ENCODE peak calls at places on chromosomes 6 and 20, in six cellular contexts. P, U, D, J, N and F are unnamed samples.

GRCh38 chr6:4941782-4942672 is 61.8 kb downstream of the RPP40 start:
- DNase-seq in P (no peak), U (peak; percentile 80), D (no peak), J (no peak), N (peak; percentile 94), F (no peak)

GRCh38 chr6:129667621-129668020 is 42.4 kb downstream of the ARHGAP18 start:
- DNase-seq in P (no peak), U (no peak), D (peak; percentile 52), J (no peak), N (no peak), F (no peak)

GRCh38 chr6:41757931-41758640 is 10.9 kb upstream of the PGC start:
- DNase-seq in P (no peak), U (no peak), D (no peak), J (no peak), N (no peak), F (no peak)

GRCh38 chr6:53347250-53347920 is 1.4 kb downstream of the ELOVL5 start:
- DNase-seq in P (no peak), U (no peak), D (no peak), J (no peak), N (peak; percentile 72), F (no peak)

GRCh38 chr6:87197547-87197946 is 42.2 kb downstream of the ZNF292 start:
- DNase-seq in P (no peak), U (no peak), D (no peak), J (no peak), N (no peak), F (no peak)

GRCh38 chr6:164275773-164276172 is 861.3 kb downstream of the QKI start:
- DNase-seq in P (no peak), U (no peak), D (no peak), J (no peak), N (no peak), F (no peak)

GRCh38 chr6:125747589-125748533 is 1.6 kb upstream of the HEY2 start:
- DNase-seq in P (no peak), U (no peak), D (peak; percentile 45), J (peak; percentile 71), N (peak; percentile 79), F (peak; percentile 70)

GRCh38 chr6:133377219-133377618 is 136.1 kb downstream of the EYA4 start:
- DNase-seq in P (no peak), U (no peak), D (no peak), J (no peak), N (no peak), F (no peak)

GRCh38 chr6:5723905-5724691 is 282.6 kb downstream of the NRN1 start:
- DNase-seq in P (no peak), U (no peak), D (no peak), J (peak; percentile 73), N (no peak), F (peak; percentile 20)

GRCh38 chr6:45611502-45611901 is 233.8 kb upstream of the SUPT3H start:
- DNase-seq in P (no peak), U (no peak), D (no peak), J (no peak), N (no peak), F (no peak)

GRCh38 chr6:45610832-45611231 is 233.1 kb upstream of the SUPT3H start:
- DNase-seq in P (no peak), U (no peak), D (no peak), J (no peak), N (no peak), F (no peak)

GRCh38 chr6:45614488-45615285 is 237.0 kb upstream of the SUPT3H start:
- DNase-seq in P (no peak), U (no peak), D (no peak), J (no peak), N (peak; percentile 92), F (no peak)

GRCh38 chr6:45616209-45616608 is 238.5 kb upstream of the SUPT3H start:
- DNase-seq in P (no peak), U (no peak), D (no peak), J (no peak), N (no peak), F (no peak)

GRCh38 chr6:45613678-45614077 is 235.9 kb upstream of the SUPT3H start:
- DNase-seq in P (no peak), U (no peak), D (no peak), J (no peak), N (peak; percentile 97), F (peak; percentile 20)
- TF ChIP-seq CTCF in P (no peak), U (no peak), D (no peak), J (no peak), N (peak; percentile 24), F (no peak)

DNA sequence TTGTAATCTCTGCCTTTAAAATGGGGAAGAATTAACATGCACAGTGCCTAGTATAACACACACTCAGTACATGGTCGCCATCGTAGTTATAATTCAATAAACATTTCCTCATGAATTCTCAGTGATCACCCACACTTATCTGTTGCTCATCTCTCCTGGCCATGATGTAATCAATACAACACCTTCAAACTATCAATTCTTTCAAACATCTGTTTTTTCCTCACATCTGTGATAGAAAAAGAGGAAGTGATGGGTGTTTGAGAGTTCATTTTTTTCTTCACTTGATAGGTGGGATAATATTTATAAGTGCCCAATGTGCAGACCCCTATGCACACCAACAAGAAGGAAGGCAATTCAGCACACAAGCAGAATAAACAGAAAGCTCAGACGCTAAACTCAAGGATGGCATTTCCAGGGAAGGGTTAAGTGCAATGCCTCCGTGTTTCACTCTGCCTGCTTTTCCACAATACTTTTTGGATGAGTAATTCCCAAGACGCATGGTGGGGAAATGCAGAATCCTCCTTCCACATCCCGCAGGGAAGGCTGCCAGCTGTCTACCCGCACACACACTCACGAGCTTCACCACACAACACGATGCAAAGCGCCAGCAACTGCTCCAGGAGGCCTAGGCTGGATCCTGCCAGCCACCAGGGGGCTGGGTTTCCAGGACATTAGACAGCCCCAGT is 100.3 kb downstream of the GMPR start:
- DNase-seq in P (no peak), U (peak; percentile 99), D (peak; percentile 34), J (peak; percentile 68), N (peak; percentile 91), F (peak; percentile 32)
- TF ChIP-seq CTCF in P (peak; percentile 63), U (peak; percentile 83), D (no peak), J (peak; percentile 35), N (peak; percentile 63), F (peak; percentile 34)

DNA sequence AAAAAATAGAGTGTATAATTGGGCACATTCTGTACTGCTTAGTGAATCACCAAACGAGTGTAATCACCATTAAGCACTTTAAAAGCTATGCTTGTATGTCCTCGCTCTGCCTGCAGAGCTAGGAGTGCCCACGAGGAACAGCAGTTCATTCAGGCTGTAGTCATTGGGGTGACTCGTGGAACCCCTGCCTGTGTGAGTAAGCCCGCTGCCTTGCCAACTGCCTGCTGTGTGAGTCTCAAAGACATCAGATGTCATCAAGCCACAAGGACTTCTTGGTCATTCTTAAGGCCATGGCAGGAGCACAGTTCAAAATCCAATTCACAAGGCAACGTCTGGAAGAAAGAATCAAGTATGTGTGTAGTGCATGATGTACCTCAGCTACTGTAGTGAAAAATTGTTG is 60.4 kb downstream of the FOXO3 start:
- DNase-seq in P (no peak), U (peak; percentile 32), D (peak; percentile 41), J (no peak), N (peak; percentile 83), F (no peak)
- TF ChIP-seq CTCF in P (no peak), U (peak; percentile 20), D (no peak), J (no peak), N (peak; percentile 19), F (no peak)

DNA sequence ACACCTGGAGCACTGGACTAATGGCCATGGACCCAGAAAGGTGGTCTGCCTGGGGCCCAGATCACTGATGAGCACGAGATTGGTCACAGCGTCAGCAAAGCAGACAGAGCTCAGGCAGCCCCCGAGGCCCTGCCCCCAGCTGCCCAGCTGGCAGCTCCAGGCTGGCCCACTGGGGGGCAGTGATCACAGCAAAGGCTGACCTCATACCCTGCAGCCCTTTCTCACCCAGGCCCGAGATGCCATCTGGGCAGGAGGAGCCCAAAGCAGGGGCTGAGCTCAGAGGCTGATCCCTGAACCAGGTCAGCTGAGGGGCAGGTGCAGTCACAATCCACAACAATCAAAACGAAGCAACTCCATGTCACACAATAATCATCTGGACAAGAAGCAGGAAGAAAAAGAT is 4.1 kb downstream of the MAP1LC3A start:
- DNase-seq in P (no peak), U (no peak), D (no peak), J (no peak), N (no peak), F (no peak)
- TF ChIP-seq CTCF in P (peak; percentile 64), U (peak; percentile 48), D (no peak), J (peak; percentile 40), N (peak; percentile 26), F (peak; percentile 26)

GRCh38 chr20:57329608-57330221 is at the start of gene SPO11:
- DNase-seq in P (peak; percentile 68), U (no peak), D (no peak), J (no peak), N (no peak), F (peak; percentile 22)

GRCh38 chr20:57335392-57335791 is 5.8 kb downstream of the SPO11 start:
- DNase-seq in P (no peak), U (no peak), D (no peak), J (no peak), N (peak; percentile 17), F (no peak)

GRCh38 chr20:57330998-57331397 is 1.4 kb downstream of the SPO11 start:
- DNase-seq in P (no peak), U (no peak), D (no peak), J (no peak), N (no peak), F (no peak)

GRCh38 chr20:57327820-57328219 is 1.8 kb upstream of the SPO11 start:
- DNase-seq in P (no peak), U (no peak), D (no peak), J (no peak), N (no peak), F (no peak)

DNA sequence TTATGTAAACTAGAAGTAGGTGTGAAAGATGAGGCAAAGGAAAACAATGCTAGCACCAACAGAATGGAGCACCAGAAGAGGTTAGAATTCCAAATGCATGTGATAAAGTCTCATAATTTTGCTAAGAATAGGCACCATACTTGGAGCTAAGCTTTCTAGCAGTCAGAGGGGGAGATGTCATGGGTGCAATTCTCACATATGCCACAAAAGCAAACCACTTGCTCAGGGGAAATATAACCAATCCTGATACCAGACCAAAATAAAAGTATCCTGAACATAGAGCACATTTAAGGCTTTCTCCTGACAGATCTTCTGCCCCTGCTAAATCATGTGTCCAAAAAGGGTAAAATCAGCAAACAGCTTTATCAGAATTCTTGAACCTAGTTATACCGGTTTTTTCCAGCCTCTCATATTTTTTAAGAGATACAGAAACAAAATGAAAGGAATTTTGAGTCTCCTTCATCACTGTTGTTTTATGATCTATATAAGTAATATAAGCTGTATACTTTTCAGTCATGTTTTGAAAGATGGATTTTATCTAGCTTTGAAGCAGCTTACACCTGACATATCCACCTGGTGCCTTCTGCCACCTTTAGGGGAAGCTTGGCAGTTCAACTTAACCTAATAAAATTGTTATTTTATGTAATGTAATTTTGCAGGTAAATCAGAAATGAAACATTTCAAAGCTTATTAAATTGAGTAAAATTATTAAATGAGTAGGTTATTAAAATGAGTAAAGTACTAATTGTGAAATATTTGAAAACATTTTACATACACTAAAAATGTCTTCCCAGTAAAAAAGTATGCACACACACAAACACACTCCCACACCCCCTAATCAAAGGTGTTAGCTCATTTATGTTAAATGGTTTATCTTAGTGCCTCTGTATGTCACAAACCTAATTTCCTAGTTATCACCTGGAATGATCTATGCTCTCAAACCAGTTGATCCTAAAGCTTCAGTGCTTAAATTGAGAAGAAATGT is 2.8 kb downstream of the SPO11 start:
- DNase-seq in P (no peak), U (no peak), D (no peak), J (no peak), N (peak; percentile 55), F (no peak)
- TF ChIP-seq CTCF in P (peak; percentile 63), U (peak; percentile 12), D (no peak), J (no peak), N (peak; percentile 76), F (peak; percentile 23)

GRCh38 chr20:14193885-14194284 is 143.5 kb downstream of the FLRT3 start:
- DNase-seq in P (no peak), U (no peak), D (no peak), J (no peak), N (peak; percentile 10), F (no peak)
- TF ChIP-seq CTCF in P (peak; percentile 49), U (peak; percentile 21), D (no peak), J (no peak), N (peak; percentile 33), F (no peak)

GRCh38 chr6:7165002-7165735 is 57.4 kb downstream of the RREB1 start:
- DNase-seq in P (no peak), U (no peak), D (peak; percentile 63), J (no peak), N (no peak), F (no peak)
- TF ChIP-seq CTCF in P (no peak), U (no peak), D (no peak), J (no peak), N (no peak), F (no peak)